ENCODE peak calls at places on chromosomes 13 and 19, in ten cellular contexts. N, C, X, J, K, Y, H, P, S and D are unnamed samples.

GRCh38 chr19:14114854-14115253 is 2.7 kb downstream of the PRKACA start:
- DNase-seq in N (peak; percentile 25), Y (peak; percentile 84), S (no peak), J (no peak), K (no peak), X (no peak), P (peak; percentile 70), H (peak; percentile 60), C (peak; percentile 58), D (no peak)

GRCh38 chr19:8615813-8616596 is 5.5 kb upstream of the ADAMTS10 start:
- DNase-seq in P (peak; percentile 49), S (peak; percentile 55), H (peak; percentile 64), Y (no peak), C (peak; percentile 36), X (no peak), J (no peak), N (peak; percentile 49), K (no peak), D (no peak)

GRCh38 chr13:24842533-24843278 is 78.7 kb downstream of the RNF17 start:
- DNase-seq in P (no peak), H (no peak), Y (no peak), N (no peak), S (no peak), X (no peak), J (no peak), C (no peak), K (no peak), D (no peak)

GRCh38 chr13:91017031-91017668 is 330.3 kb upstream of the MIR17HG start:
- DNase-seq in N (peak; percentile 30), H (peak; percentile 66), S (peak; percentile 9), K (no peak), P (peak; percentile 28), C (peak; percentile 54), X (no peak), J (peak; percentile 31), Y (no peak), D (no peak)

GRCh38 chr13:91331047-91331915 is 16.2 kb upstream of the MIR17HG start:
- DNase-seq in N (no peak), H (no peak), X (no peak), C (no peak), Y (no peak), J (no peak), P (no peak), K (no peak), S (no peak), D (no peak)

GRCh38 chr13:34347784-34348573 is 530.0 kb downstream of the RFC3 start:
- DNase-seq in J (no peak), S (no peak), K (no peak), X (no peak), Y (no peak), P (peak; percentile 39), H (no peak), C (peak; percentile 2), N (no peak), D (no peak)

GRCh38 chr13:84439108-84439507 is 556.8 kb upstream of the SLITRK1 start:
- DNase-seq in J (no peak), K (no peak), H (no peak), X (no peak), P (no peak), S (peak; percentile 58), N (peak; percentile 66), Y (no peak), C (no peak), D (no peak)

GRCh38 chr19:48635966-48636858 is 967 bp downstream of the DBP start:
- DNase-seq in P (peak; percentile 73), K (no peak), X (no peak), H (no peak), C (peak; percentile 17), N (no peak), J (no peak), Y (peak; percentile 77), S (no peak), D (no peak)

GRCh38 chr19:14361824-14362223 is 19.4 kb upstream of the ADGRE5 start:
- DNase-seq in S (no peak), H (peak; percentile 48), C (peak; percentile 76), K (no peak), X (no peak), J (peak; percentile 49), N (peak; percentile 47), Y (no peak), P (no peak), D (no peak)

GRCh38 chr13:29594310-29594709 is 1.2 kb downstream of the SLC7A1 start:
- DNase-seq in H (peak; percentile 71), J (no peak), C (peak; percentile 74), K (no peak), P (peak; percentile 67), S (peak; percentile 91), X (no peak), Y (no peak), N (peak; percentile 89), D (no peak)

GRCh38 chr19:57903298-57904174 is 12.9 kb downstream of the ZNF417 start:
- DNase-seq in Y (no peak), K (no peak), H (no peak), S (peak; percentile 53), C (peak; percentile 11), J (no peak), P (peak; percentile 3), X (no peak), N (peak; percentile 51), D (no peak)

GRCh38 chr13:51339952-51340732 is 651 bp downstream of the SERPINE3 start:
- DNase-seq in Y (no peak), H (no peak), K (no peak), S (peak; percentile 35), C (no peak), P (no peak), N (peak; percentile 47), J (no peak), X (no peak), D (no peak)

GRCh38 chr19:35236638-35237400 is 8.3 kb upstream of the FAM187B start:
- DNase-seq in Y (no peak), P (peak; percentile 51), S (no peak), C (peak; percentile 36), K (no peak), N (no peak), X (no peak), J (no peak), H (no peak), D (no peak)

GRCh38 chr19:3285647-3286176 is 61.3 kb downstream of the CELF5 start:
- DNase-seq in P (peak; percentile 95), K (no peak), S (no peak), X (peak; percentile 40), C (no peak), J (no peak), H (peak; percentile 81), Y (peak; percentile 89), N (peak; percentile 23), D (no peak)

GRCh38 chr13:59806801-59807200 is 356.9 kb downstream of the DIAPH3 start:
- DNase-seq in J (no peak), H (no peak), P (no peak), N (no peak), K (no peak), Y (no peak), S (no peak), C (no peak), X (no peak), D (no peak)

GRCh38 chr13:24053505-24054251 is 106.8 kb upstream of the SPATA13 start:
- DNase-seq in N (peak; percentile 69), S (peak; percentile 68), J (peak; percentile 49), C (peak; percentile 81), Y (no peak), K (no peak), P (peak; percentile 73), X (peak; percentile 42), H (peak; percentile 80), D (no peak)

GRCh38 chr13:34611678-34612077 is 330.4 kb upstream of the NBEA start:
- DNase-seq in C (no peak), X (no peak), P (no peak), K (no peak), S (no peak), N (no peak), Y (no peak), J (no peak), H (no peak), D (no peak)

GRCh38 chr13:44364601-44365000 is 9.0 kb upstream of the SERP2 start:
- DNase-seq in H (no peak), J (no peak), C (no peak), S (peak; percentile 55), X (no peak), Y (no peak), K (no peak), P (no peak), N (peak; percentile 76), D (no peak)

GRCh38 chr19:18832331-18833140 is 777 bp downstream of the UPF1 start:
- DNase-seq in Y (peak; percentile 35), N (peak; percentile 27), S (no peak), H (peak; percentile 57), P (peak; percentile 55), X (no peak), K (no peak), C (peak; percentile 62), J (no peak), D (no peak)

GRCh38 chr13:106318941-106319411 is 216.5 kb downstream of the EFNB2 start:
- DNase-seq in C (no peak), H (no peak), K (no peak), J (no peak), Y (no peak), X (no peak), N (peak; percentile 91), P (no peak), S (peak; percentile 96), D (no peak)

GRCh38 chr13:31956944-31957644 is 74.5 kb upstream of the FRY start:
- DNase-seq in S (peak; percentile 65), P (no peak), C (no peak), K (no peak), Y (no peak), N (no peak), X (no peak), H (no peak), J (no peak), D (no peak)

GRCh38 chr19:11460207-11460606 is 20.6 kb downstream of the ELAVL3 start:
- DNase-seq in X (no peak), K (no peak), H (no peak), J (no peak), S (no peak), Y (no peak), N (no peak), P (no peak), C (no peak), D (no peak)
- TF ChIP-seq CTCF in X (no peak), K (no peak), H (peak; percentile 36), J (peak; percentile 72), S (peak; percentile 17), Y (no peak), N (peak; percentile 24), P (no peak), C (peak; percentile 45), D (peak; percentile 58)

GRCh38 chr19:22609630-22610029 is 24.5 kb upstream of the ZNF492 start:
- DNase-seq in Y (no peak), N (no peak), X (no peak), P (no peak), K (no peak), S (no peak), H (no peak), J (no peak), C (no peak), D (no peak)
- TF ChIP-seq CTCF in Y (no peak), N (no peak), X (no peak), P (no peak), K (no peak), S (no peak), H (no peak), J (no peak), C (no peak), D (no peak)

GRCh38 chr13:36981156-36981743 is 17.9 kb downstream of the ALG5 start:
- DNase-seq in K (no peak), C (peak; percentile 39), X (no peak), P (no peak), N (peak; percentile 75), S (peak; percentile 79), H (peak; percentile 37), J (no peak), Y (no peak), D (no peak)
- TF ChIP-seq CTCF in K (peak; percentile 56), C (peak; percentile 20), X (peak; percentile 37), P (no peak), N (peak; percentile 52), S (peak; percentile 81), H (peak; percentile 54), J (no peak), Y (peak; percentile 29), D (peak; percentile 89)

GRCh38 chr13:113209880-113210421 is 538 bp downstream of the CUL4A start:
- DNase-seq in S (peak; percentile 55), C (peak; percentile 83), J (no peak), K (no peak), Y (peak; percentile 93), X (peak; percentile 60), P (peak; percentile 72), N (peak; percentile 52), H (peak; percentile 75), D (no peak)
- TF ChIP-seq CTCF in S (no peak), C (no peak), J (no peak), K (no peak), Y (no peak), X (no peak), P (no peak), N (no peak), H (peak; percentile 21), D (peak; percentile 27)